ENCODE peak calls at places on chromosomes 11 and 22, in nine cellular contexts. One of them, this sample, is unnamed.

GRCh38 chr11:115550291-115551059 is 46.3 kb upstream of the CADM1 start:
- DNase-seq in foreskin melanocyte: no peak
- DNase-seq in memory B cell: no peak
- DNase-seq in iPS DF 19.7: no peak
- DNase-seq in EH: no peak
- DNase-seq in tibial artery: no peak
- DNase-seq in NCI-H226: no peak
- DNase-seq in fibroblast of pulmonary artery: no peak
- DNase-seq in midbrain: no peak
- DNase-seq in this sample: peak

GRCh38 chr22:50226224-50227165 is 18.3 kb downstream of the TUBGCP6 start:
- DNase-seq in foreskin melanocyte: no peak
- DNase-seq in memory B cell: no peak
- DNase-seq in iPS DF 19.7: no peak
- DNase-seq in EH: no peak
- DNase-seq in tibial artery: no peak
- DNase-seq in NCI-H226: no peak
- DNase-seq in fibroblast of pulmonary artery: no peak
- DNase-seq in midbrain: no peak
- DNase-seq in this sample: no peak

GRCh38 chr22:26213826-26214225 is 44.6 kb downstream of the SEZ6L start:
- DNase-seq in foreskin melanocyte: no peak
- DNase-seq in memory B cell: no peak
- DNase-seq in iPS DF 19.7: no peak
- DNase-seq in EH: no peak
- DNase-seq in tibial artery: no peak
- DNase-seq in NCI-H226: no peak
- DNase-seq in fibroblast of pulmonary artery: no peak
- DNase-seq in midbrain: no peak
- DNase-seq in this sample: no peak

GRCh38 chr22:37417737-37418348 is 9.4 kb downstream of the ELFN2 start:
- DNase-seq in foreskin melanocyte: no peak
- DNase-seq in memory B cell: no peak
- DNase-seq in iPS DF 19.7: no peak
- DNase-seq in EH: no peak
- DNase-seq in tibial artery: no peak
- DNase-seq in NCI-H226: no peak
- DNase-seq in fibroblast of pulmonary artery: no peak
- DNase-seq in midbrain: no peak
- DNase-seq in this sample: no peak

GRCh38 chr11:2311456-2312201 is 9.8 kb downstream of the TSPAN32 start:
- DNase-seq in foreskin melanocyte: no peak
- DNase-seq in memory B cell: no peak
- DNase-seq in iPS DF 19.7: no peak
- DNase-seq in EH: no peak
- DNase-seq in tibial artery: no peak
- DNase-seq in NCI-H226: no peak
- DNase-seq in fibroblast of pulmonary artery: no peak
- DNase-seq in midbrain: no peak
- DNase-seq in this sample: no peak

GRCh38 chr11:95565692-95566091 is 223.9 kb downstream of the FAM76B start:
- DNase-seq in foreskin melanocyte: no peak
- DNase-seq in memory B cell: no peak
- DNase-seq in iPS DF 19.7: no peak
- DNase-seq in EH: no peak
- DNase-seq in tibial artery: no peak
- DNase-seq in NCI-H226: no peak
- DNase-seq in fibroblast of pulmonary artery: no peak
- DNase-seq in midbrain: no peak
- DNase-seq in this sample: no peak

GRCh38 chr11:120068114-120068573 is 69.8 kb downstream of the TRIM29 start:
- DNase-seq in foreskin melanocyte: peak
- DNase-seq in memory B cell: no peak
- DNase-seq in iPS DF 19.7: no peak
- DNase-seq in EH: peak
- DNase-seq in tibial artery: no peak
- DNase-seq in NCI-H226: peak
- DNase-seq in fibroblast of pulmonary artery: peak
- DNase-seq in midbrain: no peak
- DNase-seq in this sample: no peak

GRCh38 chr22:34841321-34841901 is 224.5 kb upstream of the ISX start:
- DNase-seq in foreskin melanocyte: no peak
- DNase-seq in memory B cell: no peak
- DNase-seq in iPS DF 19.7: peak
- DNase-seq in EH: peak
- DNase-seq in tibial artery: no peak
- DNase-seq in NCI-H226: no peak
- DNase-seq in fibroblast of pulmonary artery: no peak
- DNase-seq in midbrain: no peak
- DNase-seq in this sample: no peak

GRCh38 chr11:120141144-120142071 is 3.5 kb upstream of the TRIM29 start:
- DNase-seq in foreskin melanocyte: no peak
- DNase-seq in memory B cell: no peak
- DNase-seq in iPS DF 19.7: no peak
- DNase-seq in EH: no peak
- DNase-seq in tibial artery: no peak
- DNase-seq in NCI-H226: no peak
- DNase-seq in fibroblast of pulmonary artery: no peak
- DNase-seq in midbrain: no peak
- DNase-seq in this sample: no peak

GRCh38 chr22:25111579-25112517 is 87.8 kb upstream of the CRYBB3 start:
- DNase-seq in foreskin melanocyte: no peak
- DNase-seq in memory B cell: no peak
- DNase-seq in iPS DF 19.7: no peak
- DNase-seq in EH: no peak
- DNase-seq in tibial artery: peak
- DNase-seq in NCI-H226: no peak
- DNase-seq in fibroblast of pulmonary artery: no peak
- DNase-seq in midbrain: peak
- DNase-seq in this sample: no peak

GRCh38 chr22:23583836-23584235 is 3.7 kb upstream of the IGLL1 start:
- DNase-seq in foreskin melanocyte: no peak
- DNase-seq in memory B cell: no peak
- DNase-seq in iPS DF 19.7: no peak
- DNase-seq in EH: no peak
- DNase-seq in tibial artery: no peak
- DNase-seq in NCI-H226: no peak
- DNase-seq in fibroblast of pulmonary artery: no peak
- DNase-seq in midbrain: no peak
- DNase-seq in this sample: no peak

GRCh38 chr11:64607381-64608259 is 16.6 kb downstream of the SLC22A12 start:
- DNase-seq in foreskin melanocyte: no peak
- DNase-seq in memory B cell: no peak
- DNase-seq in iPS DF 19.7: no peak
- DNase-seq in EH: peak
- DNase-seq in tibial artery: no peak
- DNase-seq in NCI-H226: no peak
- DNase-seq in fibroblast of pulmonary artery: peak
- DNase-seq in midbrain: peak
- DNase-seq in this sample: no peak

This sample was measured in DMS79.